ENCODE peak calls at places on chromosomes 4 and X, in seven cellular contexts. A is foreskin keratinocyte; T is WERI-Rb-1; V is lung; G is astrocyte of the spinal cord; S is hepatocyte; X is CD8-positive, alpha-beta T cell. I is an unnamed sample.
A peak's percentile ranks its signal among the peaks of the same experiment; 100 is the strongest.

GRCh38 chr4:156779046-156779445 is 192.6 kb downstream of the PDGFC start:
- DNase-seq in T (no peak), G (peak; percentile 74), A (no peak), V (no peak), X (no peak), S (no peak), I (peak; percentile 54)

GRCh38 chr4:109574443-109574850 is 14.4 kb downstream of the MCUB start:
- DNase-seq in T (no peak), G (no peak), S (peak; percentile 40), X (no peak), A (no peak), V (no peak), I (peak; percentile 6)

GRCh38 chr4:153497091-153497531 is 31.0 kb downstream of the TMEM131L start:
- DNase-seq in T (no peak), G (no peak), A (peak; percentile 78), V (no peak), S (peak; percentile 42), X (peak; percentile 66), I (peak; percentile 54)

GRCh38 chr4:1337376-1337831 is 9.6 kb upstream of the UVSSA start:
- DNase-seq in G (no peak), A (peak; percentile 8), S (peak; percentile 51), V (no peak), X (peak; percentile 37), T (no peak), I (peak; percentile 45)

GRCh38 chr4:5054532-5054931 is 3.3 kb downstream of the STK32B start:
- DNase-seq in V (no peak), G (no peak), X (no peak), T (no peak), S (no peak), A (no peak), I (no peak)

GRCh38 chr4:167111622-167112021 is 122.7 kb downstream of the SPOCK3 start:
- DNase-seq in T (no peak), X (no peak), G (no peak), S (no peak), A (no peak), V (no peak), I (no peak)

GRCh38 chrX:131040781-131041180 is 17.4 kb upstream of the ARHGAP36 start:
- DNase-seq in X (no peak), T (no peak), S (no peak), A (no peak), G (no peak), V (no peak), I (no peak)

GRCh38 chr4:186666750-186667149 is 56.9 kb downstream of the FAT1 start:
- DNase-seq in V (no peak), G (no peak), S (no peak), A (no peak), T (no peak), X (no peak), I (peak; percentile 24)

GRCh38 chr4:6270691-6271121 is 1.1 kb downstream of the WFS1 start:
- DNase-seq in A (no peak), T (no peak), S (no peak), G (peak; percentile 7), X (no peak), V (no peak), I (peak; percentile 20)

GRCh38 chr4:2378408-2378807 is 40.0 kb downstream of the ZFYVE28 start:
- DNase-seq in G (no peak), A (no peak), S (no peak), T (no peak), X (no peak), V (no peak), I (no peak)

GRCh38 chr4:80263541-80264351 is 2.7 kb upstream of the FGF5 start:
- DNase-seq in S (no peak), T (no peak), V (no peak), X (no peak), G (no peak), A (no peak), I (no peak)

GRCh38 chr4:1945492-1945891 is 63.3 kb downstream of the NELFA start:
- DNase-seq in V (no peak), T (no peak), S (no peak), X (no peak), G (no peak), A (no peak), I (no peak)

GRCh38 chr4:18689308-18689915 is 667.9 kb upstream of the LCORL start:
- DNase-seq in X (no peak), S (peak; percentile 83), A (peak; percentile 9), V (peak; percentile 54), T (peak; percentile 57), G (peak; percentile 74), I (peak; percentile 63)

GRCh38 chr4:163871078-163871477 is 376.6 kb downstream of the TMA16 start:
- DNase-seq in V (no peak), X (no peak), A (no peak), T (no peak), G (no peak), S (no peak), I (no peak)

GRCh38 chr4:113339430-113339813 is 290.0 kb downstream of the ANK2 start:
- DNase-seq in X (no peak), V (no peak), S (no peak), T (no peak), A (no peak), G (peak; percentile 15), I (no peak)

GRCh38 chr4:143207555-143207954 is 22.8 kb downstream of the USP38 start:
- DNase-seq in A (no peak), X (no peak), V (no peak), G (peak; percentile 17), T (no peak), S (peak; percentile 24), I (peak; percentile 52)
- TF ChIP-seq CTCF in A (peak; percentile 52), X (no peak), V (no peak), G (peak; percentile 31), T (no peak), S (peak; percentile 50), I (peak; percentile 40)

GRCh38 chr4:126960760-126961159 is 672.0 kb upstream of the INTU start:
- DNase-seq in S (no peak), A (no peak), T (no peak), V (no peak), G (no peak), X (no peak), I (no peak)

GRCh38 chr4:126958482-126958881 is 674.3 kb upstream of the INTU start:
- DNase-seq in X (no peak), G (no peak), A (no peak), V (no peak), T (no peak), S (no peak), I (no peak)

GRCh38 chr4:126956192-126956897 is 676.4 kb upstream of the INTU start:
- DNase-seq in A (no peak), T (no peak), X (no peak), G (no peak), V (no peak), S (no peak), I (no peak)

GRCh38 chr4:126955292-126956191 is 677.2 kb upstream of the INTU start:
- DNase-seq in T (no peak), V (no peak), S (no peak), G (no peak), A (no peak), X (no peak), I (no peak)

DNA sequence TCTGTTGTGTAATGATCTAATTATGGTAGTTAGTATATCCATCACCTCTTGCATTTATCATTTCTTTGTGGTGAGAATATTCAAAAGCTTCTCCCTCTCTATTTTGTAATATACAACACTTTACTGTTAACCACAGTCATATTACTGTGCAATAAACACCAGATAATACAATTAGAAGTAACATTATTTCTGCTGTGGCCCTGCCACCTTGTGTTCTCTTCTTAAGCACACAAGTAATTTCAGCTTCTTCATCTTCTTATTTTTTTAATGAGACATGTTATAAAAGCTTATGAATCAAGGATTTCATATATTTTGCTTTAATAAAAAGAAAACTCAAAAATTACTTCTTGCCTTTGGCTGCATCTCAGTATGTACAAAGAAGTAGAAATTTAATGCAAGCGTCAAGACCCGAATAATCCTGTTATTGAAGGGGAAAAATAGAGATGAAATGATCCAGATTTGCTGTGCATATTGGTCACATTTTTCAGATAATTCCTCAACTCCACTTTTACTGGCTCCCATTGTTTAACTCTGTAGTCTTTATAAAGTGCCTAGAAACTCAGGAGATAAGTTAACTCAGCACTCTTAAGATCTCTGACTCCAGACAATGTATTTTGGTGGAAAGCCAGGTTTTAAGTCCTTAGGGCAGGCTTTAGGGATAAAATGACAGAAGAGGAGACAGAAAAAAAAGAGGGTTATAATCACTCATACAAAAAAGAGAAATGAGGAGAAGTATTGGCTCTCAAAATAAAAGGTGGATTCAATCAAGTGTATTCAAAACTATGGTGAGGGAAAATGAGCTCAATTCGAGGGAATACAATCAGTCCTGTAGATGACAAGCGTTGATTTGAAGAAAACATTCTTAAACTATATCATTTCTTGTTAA is 675.0 kb upstream of the INTU start:
- DNase-seq in G (peak; percentile 41), S (no peak), V (no peak), A (no peak), T (no peak), X (no peak), I (peak; percentile 71)
- TF ChIP-seq CTCF in G (no peak), S (no peak), V (no peak), A (peak; percentile 56), T (no peak), X (no peak), I (peak; percentile 32)

GRCh38 chrX:115068896-115069295 is 51.5 kb upstream of the IL13RA2 start:
- DNase-seq in S (no peak), G (no peak), V (no peak), X (peak; percentile 9), T (no peak), A (no peak), I (no peak)

GRCh38 chrX:115065304-115065703 is 47.9 kb upstream of the IL13RA2 start:
- DNase-seq in X (no peak), T (no peak), A (no peak), V (no peak), G (no peak), S (no peak), I (no peak)

GRCh38 chrX:115067812-115068211 is 50.4 kb upstream of the IL13RA2 start:
- DNase-seq in T (no peak), X (no peak), V (no peak), S (peak; percentile 8), A (no peak), G (peak; percentile 33), I (peak; percentile 37)
- TF ChIP-seq CTCF in T (no peak), X (no peak), V (no peak), S (no peak), A (no peak), G (no peak), I (no peak)

GRCh38 chrX:140502491-140503229 is 2.2 kb downstream of the SOX3 start:
- DNase-seq in A (no peak), X (no peak), T (no peak), G (peak; percentile 1), S (no peak), V (no peak), I (no peak)

GRCh38 chrX:140504371-140505324 is at the start of gene SOX3:
- DNase-seq in X (no peak), A (no peak), T (no peak), G (peak; percentile 15), V (no peak), S (no peak), I (no peak)

GRCh38 chrX:140503230-140503585 is 1.7 kb downstream of the SOX3 start:
- DNase-seq in S (no peak), G (peak; percentile 5), X (no peak), V (no peak), T (no peak), A (no peak), I (no peak)

GRCh38 chrX:140501940-140502468 is 2.9 kb downstream of the SOX3 start:
- DNase-seq in G (no peak), S (no peak), T (no peak), V (no peak), A (no peak), X (no peak), I (no peak)

GRCh38 chrX:140503714-140504351 is 1.0 kb downstream of the SOX3 start:
- DNase-seq in A (no peak), V (no peak), T (no peak), G (peak; percentile 10), X (no peak), S (peak; percentile 53), I (no peak)
- TF ChIP-seq CTCF in A (no peak), V (no peak), T (no peak), G (no peak), X (no peak), S (no peak), I (no peak)

I was measured in fibroblast of mammary gland.